ENCODE peak calls at places on chromosomes 5 and 9, in six cellular contexts. K, S, V, L, C and I are unnamed samples.

GRCh38 chr9:2496160-2496559 is 125.4 kb upstream of the VLDLR start:
- DNase-seq in K (no peak), S (no peak), V (no peak), L (no peak), C (no peak), I (no peak)

GRCh38 chr5:143676794-143677193 is 135.2 kb upstream of the HMHB1 start:
- DNase-seq in K (no peak), S (no peak), V (no peak), L (peak), C (no peak), I (no peak)

GRCh38 chr9:69542942-69543704 is 129.0 kb downstream of the APBA1 start:
- DNase-seq in K (no peak), S (no peak), V (peak), L (peak), C (no peak), I (peak)

GRCh38 chr5:32928761-32929160 is 217.6 kb downstream of the NPR3 start:
- DNase-seq in K (no peak), S (no peak), V (no peak), L (no peak), C (peak), I (no peak)

GRCh38 chr9:1747568-1747967 is 267.6 kb upstream of the SMARCA2 start:
- DNase-seq in K (no peak), S (no peak), V (no peak), L (no peak), C (no peak), I (no peak)

GRCh38 chr9:110283736-110284135 is 27.4 kb upstream of the TXN start:
- DNase-seq in K (no peak), S (no peak), V (no peak), L (no peak), C (no peak), I (no peak)

GRCh38 chr9:133428579-133429215 is 6.5 kb downstream of the ADAMTS13 start:
- DNase-seq in K (no peak), S (no peak), V (no peak), L (peak), C (no peak), I (no peak)

GRCh38 chr5:42767491-42768105 is 11.0 kb downstream of the CCDC152 start:
- DNase-seq in K (no peak), S (peak), V (no peak), L (peak), C (peak), I (no peak)

GRCh38 chr5:671459-672328 is 21.5 kb downstream of the TPPP start:
- DNase-seq in K (peak), S (peak), V (peak), L (peak), C (peak), I (peak)

GRCh38 chr9:128493424-128493823 is 11.1 kb upstream of the GLE1 start:
- DNase-seq in K (no peak), S (no peak), V (no peak), L (no peak), C (no peak), I (no peak)

GRCh38 chr9:99059074-99059894 is 45.6 kb upstream of the TGFBR1 start:
- DNase-seq in K (no peak), S (no peak), V (peak), L (no peak), C (peak), I (no peak)

GRCh38 chr5:175895701-175896102 is 24.3 kb downstream of the CPLX2 start:
- DNase-seq in K (peak), S (no peak), V (no peak), L (no peak), C (no peak), I (no peak)

GRCh38 chr5:32471784-32472183 is 27.2 kb upstream of the ZFR start:
- DNase-seq in K (no peak), S (no peak), V (no peak), L (no peak), C (no peak), I (no peak)

GRCh38 chr5:80127037-80127642 is 92.0 kb downstream of the THBS4 start:
- DNase-seq in K (no peak), S (no peak), V (no peak), L (no peak), C (no peak), I (no peak)

GRCh38 chr9:130240410-130241197 is 25.0 kb upstream of the HMCN2 start:
- DNase-seq in K (no peak), S (peak), V (peak), L (peak), C (peak), I (no peak)

GRCh38 chr5:98581416-98581999 is 192.0 kb upstream of the RGMB start:
- DNase-seq in K (no peak), S (no peak), V (no peak), L (no peak), C (peak), I (no peak)

GRCh38 chr9:38232895-38233294 is 159.6 kb upstream of the ALDH1B1 start:
- DNase-seq in K (no peak), S (no peak), V (no peak), L (no peak), C (no peak), I (no peak)

GRCh38 chr5:9173281-9174048 is 372.4 kb downstream of the SEMA5A start:
- DNase-seq in K (no peak), S (no peak), V (no peak), L (no peak), C (peak), I (no peak)

GRCh38 chr9:81118416-81118815 is 570.9 kb downstream of the TLE1 start:
- DNase-seq in K (no peak), S (no peak), V (no peak), L (no peak), C (no peak), I (no peak)

GRCh38 chr9:68627104-68627503 is 77.9 kb upstream of the PIP5K1B start:
- DNase-seq in K (no peak), S (no peak), V (no peak), L (no peak), C (no peak), I (no peak)

GRCh38 chr5:156147251-156147947 is 179.6 kb upstream of the SGCD start:
- DNase-seq in K (no peak), S (no peak), V (no peak), L (no peak), C (peak), I (no peak)

GRCh38 chr9:87535817-87536539 is 38.3 kb downstream of the DAPK1 start:
- DNase-seq in K (no peak), S (no peak), V (no peak), L (no peak), C (no peak), I (no peak)

GRCh38 chr9:36721846-36722588 is 149.3 kb downstream of the MELK start:
- DNase-seq in K (no peak), S (no peak), V (no peak), L (peak), C (no peak), I (no peak)

GRCh38 chr5:178376906-178377582 is 144.4 kb upstream of the PHYKPL start:
- DNase-seq in K (no peak), S (no peak), V (no peak), L (no peak), C (peak), I (no peak)